ENCODE peak calls at places on chromosomes 11 and 22, in six cellular contexts. S is substantia nigra; B is frontal cortex; X is CD8-positive, alpha-beta memory T cell; A is GM12891; Y is neural progenitor cell. D is an unnamed sample.

GRCh38 chr11:12556155-12556554 is 118.1 kb upstream of the TEAD1 start:
- DNase-seq in B (no peak), S (no peak), Y (no peak), A (no peak), X (no peak), D (no peak)

GRCh38 chr22:19801340-19802000 is 40.9 kb downstream of the TBX1 start:
- DNase-seq in A (no peak), S (no peak), X (no peak), Y (no peak), B (no peak), D (no peak)

GRCh38 chr11:95450547-95451123 is 219.6 kb upstream of the SESN3 start:
- DNase-seq in Y (no peak), B (no peak), A (no peak), S (no peak), X (no peak), D (no peak)

GRCh38 chr11:47156333-47156732 is 20.3 kb downstream of the ARFGAP2 start:
- DNase-seq in A (no peak), Y (no peak), X (no peak), B (no peak), S (no peak), D (no peak)

GRCh38 chr11:45692808-45693453 is 27.5 kb upstream of the CHST1 start:
- DNase-seq in S (no peak), A (no peak), Y (no peak), B (no peak), X (no peak), D (no peak)

GRCh38 chr11:61659413-61660196 is 20.6 kb upstream of the DAGLA start:
- DNase-seq in S (no peak), A (no peak), Y (no peak), X (no peak), B (no peak), D (no peak)

GRCh38 chr22:20052309-20053250 is 27.5 kb upstream of the DGCR8 start:
- DNase-seq in A (no peak), Y (no peak), X (no peak), S (no peak), B (no peak), D (no peak)

GRCh38 chr22:37412445-37413250 is 14.6 kb downstream of the ELFN2 start:
- DNase-seq in X (no peak), A (no peak), B (no peak), S (no peak), Y (no peak), D (no peak)

GRCh38 chr11:48538991-48539390 is 50.4 kb downstream of the OR4A47 start:
- DNase-seq in S (no peak), A (no peak), Y (no peak), B (no peak), X (no peak), D (no peak)

GRCh38 chr22:31853736-31854500 is 90.4 kb upstream of the YWHAH start:
- DNase-seq in S (no peak), X (no peak), A (no peak), B (no peak), Y (no peak), D (no peak)

GRCh38 chr22:46693634-46694422 is 44.2 kb downstream of the CERK start:
- DNase-seq in S (no peak), X (no peak), B (no peak), A (no peak), Y (no peak), D (no peak)

GRCh38 chr11:9003573-9004309 is at the start of gene NRIP3:
- DNase-seq in B (peak), X (peak), S (peak), Y (peak), A (peak), D (peak)

GRCh38 chr11:127674754-127675153 is 674.2 kb upstream of the KIRREL3 start:
- DNase-seq in B (no peak), Y (no peak), X (no peak), A (no peak), S (no peak), D (no peak)

GRCh38 chr11:82733444-82734119 is at the start of gene FAM181B:
- DNase-seq in B (peak), S (peak), Y (peak), A (peak), X (peak), D (no peak)

GRCh38 chr22:35608088-35608487 is 9.0 kb downstream of the MB start:
- DNase-seq in S (no peak), Y (no peak), A (no peak), B (no peak), X (no peak), D (no peak)

GRCh38 chr11:130471731-130472433 is 23.4 kb downstream of the ADAMTS15 start:
- DNase-seq in S (no peak), B (no peak), X (no peak), Y (no peak), A (no peak), D (no peak)

GRCh38 chr11:75536786-75537629 is 11.3 kb upstream of the GDPD5 start:
- DNase-seq in B (no peak), Y (no peak), S (no peak), X (no peak), A (peak), D (no peak)

GRCh38 chr11:8352852-8353505 is 89.3 kb upstream of the LMO1 start:
- DNase-seq in S (no peak), A (no peak), Y (peak), B (no peak), X (no peak), D (no peak)

GRCh38 chr11:116534270-116534975 is 238.4 kb downstream of the BUD13 start:
- DNase-seq in A (no peak), B (no peak), X (no peak), Y (no peak), S (no peak), D (no peak)

GRCh38 chr11:70523384-70524095 is 125.2 kb downstream of the CTTN start:
- DNase-seq in X (no peak), Y (no peak), B (no peak), A (no peak), S (no peak), D (no peak)

GRCh38 chr11:124086447-124086846 is 28.8 kb upstream of the VWA5A start:
- DNase-seq in A (no peak), S (peak), Y (peak), X (no peak), B (no peak), D (no peak)

GRCh38 chr11:111265421-111265820 is 19.9 kb downstream of the POU2AF2 start:
- DNase-seq in S (no peak), A (no peak), B (no peak), Y (no peak), X (no peak), D (no peak)

GRCh38 chr11:6431861-6432260 is 8.9 kb downstream of the HPX start:
- DNase-seq in B (no peak), Y (no peak), X (no peak), A (no peak), S (no peak), D (no peak)

GRCh38 chr22:42949159-42949558 is 65.8 kb downstream of the PACSIN2 start:
- DNase-seq in A (no peak), X (no peak), Y (no peak), B (no peak), S (no peak), D (no peak)

GRCh38 chr11:8233691-8234424 is 29.8 kb downstream of the LMO1 start:
- DNase-seq in A (no peak), S (no peak), B (no peak), X (no peak), Y (no peak), D (no peak)

GRCh38 chr11:115279831-115280761 is 224.1 kb downstream of the CADM1 start:
- DNase-seq in B (no peak), Y (no peak), A (no peak), S (no peak), X (no peak), D (no peak)

GRCh38 chr22:39178206-39179111 is 26.0 kb upstream of the CBX7 start:
- DNase-seq in S (no peak), B (no peak), A (no peak), Y (no peak), X (no peak), D (no peak)

D was measured in effector memory CD4-positive, alpha-beta T cell.